ENCODE peak calls at places on chromosome 12, in nine cellular contexts. P is breast epithelium, G is cardiac muscle cell, F is cardiac fibroblast, U is choroid plexus epithelial cell, T is bronchial epithelial cell, N is neural crest cell, W is kidney, V is esophagus squamous epithelium. E is an unnamed sample.

GRCh38 chr12:108532061-108532848 is 17.2 kb downstream of the FICD start:
- DNase-seq in P (no peak), G (no peak), F (no peak), U (peak), T (no peak), N (no peak), W (no peak), V (no peak), E (no peak)

GRCh38 chr12:116818341-116818856 is 62.8 kb downstream of the HRK start:
- DNase-seq in P (no peak), G (peak), F (peak), U (peak), T (no peak), N (no peak), W (peak), V (no peak), E (no peak)

GRCh38 chr12:11780521-11781101 is 131.1 kb downstream of the ETV6 start:
- DNase-seq in P (no peak), G (no peak), F (no peak), U (no peak), T (no peak), N (no peak), W (no peak), V (no peak), E (no peak)

GRCh38 chr12:7060353-7060954 is at the start of gene C1S:
- DNase-seq in P (no peak), G (peak), F (peak), U (peak), T (peak), N (no peak), W (peak), V (no peak), E (no peak)

GRCh38 chr12:80677994-80678393 is 29.4 kb upstream of the MYF6 start:
- DNase-seq in P (no peak), G (no peak), F (no peak), U (no peak), T (no peak), N (no peak), W (no peak), V (no peak), E (no peak)

GRCh38 chr12:6816598-6816997 is 5.0 kb upstream of the GPR162 start:
- DNase-seq in P (no peak), G (no peak), F (no peak), U (no peak), T (no peak), N (no peak), W (no peak), V (no peak), E (no peak)

GRCh38 chr12:53967451-53968059 is 5.4 kb upstream of the HOXC11 start:
- DNase-seq in P (no peak), G (no peak), F (no peak), U (no peak), T (no peak), N (no peak), W (peak), V (no peak), E (no peak)

GRCh38 chr12:40819427-40820108 is 127.3 kb downstream of the CNTN1 start:
- DNase-seq in P (no peak), G (no peak), F (no peak), U (no peak), T (no peak), N (peak), W (peak), V (no peak), E (peak)

GRCh38 chr12:58171914-58172313 is 230.5 kb downstream of the ATP23 start:
- DNase-seq in P (no peak), G (peak), F (peak), U (peak), T (no peak), N (no peak), W (no peak), V (no peak), E (no peak)

GRCh38 chr12:28286352-28286751 is 96.1 kb downstream of the CCDC91 start:
- DNase-seq in P (no peak), G (no peak), F (no peak), U (no peak), T (no peak), N (no peak), W (no peak), V (no peak), E (no peak)

GRCh38 chr12:108811411-108812185 is 45.8 kb downstream of the SSH1 start:
- DNase-seq in P (no peak), G (no peak), F (no peak), U (no peak), T (no peak), N (no peak), W (no peak), V (no peak), E (no peak)

GRCh38 chr12:19014243-19014642 is 115.3 kb upstream of the PLEKHA5 start:
- DNase-seq in P (no peak), G (peak), F (peak), U (peak), T (no peak), N (no peak), W (no peak), V (no peak), E (no peak)

GRCh38 chr12:34302131-34302885 is 280.0 kb downstream of the ALG10 start:
- DNase-seq in P (no peak), G (no peak), F (no peak), U (no peak), T (no peak), N (no peak), W (peak), V (no peak), E (no peak)

GRCh38 chr12:100987552-100988277 is 193.1 kb downstream of the ANO4 start:
- DNase-seq in P (no peak), G (peak), F (peak), U (peak), T (peak), N (peak), W (no peak), V (no peak), E (peak)

GRCh38 chr12:116684891-116685290 is 53.0 kb downstream of the SPRING1 start:
- DNase-seq in P (no peak), G (no peak), F (no peak), U (no peak), T (no peak), N (no peak), W (no peak), V (no peak), E (no peak)

GRCh38 chr12:1369460-1369859 is 224.9 kb downstream of the FBXL14 start:
- DNase-seq in P (no peak), G (no peak), F (peak), U (no peak), T (no peak), N (no peak), W (no peak), V (no peak), E (no peak)

GRCh38 chr12:26317942-26318565 is 122.7 kb downstream of the SSPN start:
- DNase-seq in P (no peak), G (peak), F (peak), U (peak), T (peak), N (no peak), W (no peak), V (no peak), E (no peak)

GRCh38 chr12:5220835-5221234 is 177.2 kb downstream of the KCNA5 start:
- DNase-seq in P (no peak), G (no peak), F (no peak), U (no peak), T (peak), N (no peak), W (no peak), V (no peak), E (no peak)

GRCh38 chr12:85835810-85836715 is at the start of gene RASSF9:
- DNase-seq in P (peak), G (peak), F (peak), U (peak), T (peak), N (no peak), W (peak), V (no peak), E (no peak)

GRCh38 chr12:72264548-72265175 is 7.5 kb upstream of the TRHDE start:
- DNase-seq in P (no peak), G (peak), F (peak), U (peak), T (peak), N (no peak), W (no peak), V (no peak), E (no peak)

GRCh38 chr12:109604902-109605536 is 31.4 kb downstream of the MVK start:
- DNase-seq in P (no peak), G (no peak), F (no peak), U (no peak), T (no peak), N (no peak), W (no peak), V (no peak), E (no peak)

GRCh38 chr12:95083938-95084337 is 10.5 kb upstream of the NR2C1 start:
- DNase-seq in P (no peak), G (peak), F (peak), U (peak), T (no peak), N (peak), W (no peak), V (no peak), E (no peak)

GRCh38 chr12:10749700-10750384 is 26.7 kb upstream of the YBX3 start:
- DNase-seq in P (peak), G (peak), F (peak), U (peak), T (peak), N (peak), W (no peak), V (no peak), E (peak)

GRCh38 chr12:112570096-112570495 is 151.3 kb downstream of the PTPN11 start:
- DNase-seq in P (no peak), G (no peak), F (no peak), U (no peak), T (no peak), N (no peak), W (no peak), V (no peak), E (no peak)

GRCh38 chr12:64634508-64635092 is 24.3 kb downstream of the RASSF3 start:
- DNase-seq in P (no peak), G (no peak), F (no peak), U (no peak), T (peak), N (no peak), W (no peak), V (no peak), E (no peak)

GRCh38 chr12:127459166-127459565 is 807.8 kb upstream of the TMEM132C start:
- DNase-seq in P (no peak), G (no peak), F (no peak), U (no peak), T (no peak), N (no peak), W (no peak), V (no peak), E (no peak)

GRCh38 chr12:69059465-69060457 is 126.8 kb upstream of the CPM start:
- DNase-seq in P (no peak), G (peak), F (peak), U (peak), T (peak), N (no peak), W (no peak), V (no peak), E (no peak)

GRCh38 chr12:87812711-87813110 is 216.5 kb downstream of the C12orf50 start:
- DNase-seq in P (no peak), G (no peak), F (no peak), U (no peak), T (no peak), N (no peak), W (no peak), V (no peak), E (no peak)

GRCh38 chr12:25332143-25332542 is 81.4 kb upstream of the KRAS start:
- DNase-seq in P (no peak), G (no peak), F (no peak), U (no peak), T (no peak), N (no peak), W (no peak), V (no peak), E (no peak)

GRCh38 chr12:89064151-89064550 is 288.1 kb downstream of the DUSP6 start:
- DNase-seq in P (no peak), G (no peak), F (no peak), U (no peak), T (peak), N (no peak), W (no peak), V (no peak), E (no peak)

GRCh38 chr12:70459786-70460185 is 93.7 kb downstream of the KCNMB4 start:
- DNase-seq in P (no peak), G (no peak), F (no peak), U (no peak), T (no peak), N (no peak), W (no peak), V (no peak), E (no peak)

GRCh38 chr12:60255044-60255443 is 659.2 kb downstream of the SLC16A7 start:
- DNase-seq in P (no peak), G (no peak), F (no peak), U (no peak), T (no peak), N (no peak), W (no peak), V (no peak), E (no peak)

GRCh38 chr12:60259241-60259640 is 663.4 kb downstream of the SLC16A7 start:
- DNase-seq in P (no peak), G (no peak), F (no peak), U (no peak), T (peak), N (no peak), W (no peak), V (no peak), E (no peak)

GRCh38 chr12:60262378-60262777 is 666.5 kb downstream of the SLC16A7 start:
- DNase-seq in P (no peak), G (no peak), F (no peak), U (no peak), T (peak), N (no peak), W (no peak), V (no peak), E (no peak)

DNA sequence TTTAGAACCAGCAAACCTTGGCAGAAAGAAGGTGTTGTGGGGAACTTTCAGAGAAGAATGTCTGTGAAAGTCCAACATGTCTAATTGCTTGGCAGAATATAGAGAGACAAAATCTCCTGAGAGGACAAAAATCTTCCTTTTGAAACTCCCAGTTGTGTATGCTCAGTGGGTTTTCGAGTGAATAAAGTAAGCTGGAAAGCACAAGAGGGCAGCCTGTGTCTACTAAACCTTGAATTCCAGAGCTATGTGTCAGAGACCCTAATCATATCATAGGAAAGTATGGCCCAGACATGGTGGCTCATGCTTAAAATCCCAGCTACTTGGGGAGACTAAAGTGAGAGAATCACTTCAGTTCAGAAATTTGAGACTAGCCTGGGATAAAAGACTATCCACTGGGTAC is 661.2 kb downstream of the SLC16A7 start:
- DNase-seq in P (no peak), G (peak), F (peak), U (peak), T (peak), N (no peak), W (no peak), V (no peak), E (no peak)
- TF ChIP-seq CTCF in P (no peak), G (peak), F (peak), U (peak), T (no peak), N (peak), W (no peak), V (no peak), E (peak)

GRCh38 chr12:4217091-4217490 is 56.5 kb upstream of the CCND2 start:
- DNase-seq in P (no peak), G (no peak), F (no peak), U (no peak), T (no peak), N (no peak), W (no peak), V (no peak), E (peak)
- TF ChIP-seq CTCF in P (no peak), G (no peak), F (no peak), U (no peak), T (no peak), N (no peak), W (no peak), V (no peak), E (no peak)

GRCh38 chr12:84497819-84498218 is 414.8 kb downstream of the SLC6A15 start:
- DNase-seq in P (no peak), G (peak), F (no peak), U (peak), T (no peak), N (no peak), W (no peak), V (no peak), E (no peak)
- TF ChIP-seq CTCF in P (no peak), G (peak), F (no peak), U (peak), T (no peak), N (no peak), W (peak), V (no peak), E (peak)

GRCh38 chr12:56079729-56080555 is at the start of gene ERBB3:
- DNase-seq in P (peak), G (peak), F (peak), U (peak), T (peak), N (peak), W (peak), V (no peak), E (peak)
- TF ChIP-seq CTCF in P (peak), G (no peak), F (peak), U (peak), T (no peak), N (no peak), W (peak), V (peak), E (no peak)

GRCh38 chr12:13597837-13598236 is 383.6 kb downstream of the GRIN2B start:
- DNase-seq in P (no peak), G (no peak), F (no peak), U (no peak), T (no peak), N (no peak), W (no peak), V (no peak), E (no peak)
- TF ChIP-seq CTCF in P (no peak), G (no peak), F (no peak), U (no peak), T (no peak), N (no peak), W (no peak), V (no peak), E (no peak)

DNA sequence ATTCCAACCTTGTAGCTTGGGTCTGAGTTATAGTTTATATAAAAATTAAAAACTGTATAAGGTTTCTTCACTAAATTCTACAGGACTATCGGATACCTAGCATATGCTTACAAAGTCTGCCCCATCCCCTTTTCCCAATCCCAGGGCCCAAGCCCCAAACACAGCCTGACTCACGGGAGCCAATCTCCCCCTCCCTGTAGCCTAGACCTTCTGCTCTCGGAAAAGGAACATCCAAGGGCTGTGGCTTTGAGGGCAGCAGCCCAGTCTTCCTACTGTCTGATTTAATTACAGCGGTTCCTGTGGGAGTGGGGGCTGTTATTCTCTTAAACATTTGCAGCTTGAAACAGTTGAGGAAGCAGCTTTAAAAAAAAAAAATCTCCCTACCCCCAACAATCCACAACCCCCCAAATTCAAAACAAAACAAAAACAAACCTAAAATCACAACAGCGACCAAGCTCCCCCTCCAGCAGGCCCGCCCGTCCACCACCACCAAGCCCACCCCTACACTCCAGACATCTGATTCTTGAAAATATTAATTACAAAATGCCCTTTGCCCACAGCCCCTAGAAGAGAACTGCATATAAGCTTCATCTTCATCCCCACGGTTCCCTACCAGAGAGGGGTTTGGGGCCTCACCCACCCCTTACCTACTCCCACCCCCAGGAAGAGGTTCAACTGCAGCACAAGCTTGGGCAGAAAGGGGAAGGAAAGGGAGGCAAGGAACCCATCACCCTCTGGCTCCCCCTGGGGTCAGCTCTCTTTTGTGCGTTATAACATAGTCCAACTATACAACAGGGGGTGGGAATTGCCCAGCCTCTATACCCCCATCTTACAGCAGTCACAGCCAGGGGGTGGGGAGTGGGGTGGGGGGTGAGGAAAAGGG is 1.1 kb upstream of the PRKAG1 start:
- DNase-seq in P (no peak), G (peak), F (peak), U (peak), T (peak), N (no peak), W (no peak), V (no peak), E (no peak)
- TF ChIP-seq CTCF in P (no peak), G (peak), F (peak), U (peak), T (peak), N (peak), W (no peak), V (no peak), E (peak)

GRCh38 chr12:77003244-77003643 is 62.1 kb downstream of the E2F7 start:
- DNase-seq in P (no peak), G (no peak), F (no peak), U (no peak), T (no peak), N (no peak), W (no peak), V (no peak), E (no peak)
- TF ChIP-seq CTCF in P (no peak), G (no peak), F (no peak), U (no peak), T (no peak), N (no peak), W (no peak), V (no peak), E (no peak)